ENCODE peak calls at places on chromosomes 1 and 21, in seven cellular contexts. One of them, this sample, is unnamed.

GRCh38 chr21:19684328-19684727 is 1280.7 kb upstream of the TMPRSS15 start:
- DNase-seq in NB4: no peak
- DNase-seq in kidney epithelial cell: no peak
- DNase-seq in bronchial epithelial cell: no peak
- DNase-seq in prostate gland: no peak
- DNase-seq in fibroblast of lung: no peak
- DNase-seq in foreskin fibroblast: no peak
- DNase-seq in this sample: no peak

GRCh38 chr1:119675349-119676343 is 27.6 kb upstream of the ZNF697 start:
- DNase-seq in bronchial epithelial cell: peak; percentile 88
- DNase-seq in prostate gland: peak; percentile 87
- DNase-seq in kidney epithelial cell: peak; percentile 45
- DNase-seq in fibroblast of lung: peak; percentile 92
- DNase-seq in NB4: peak; percentile 82
- DNase-seq in foreskin fibroblast: peak; percentile 94
- DNase-seq in this sample: peak; percentile 98

GRCh38 chr1:27330786-27331185 is 8.8 kb downstream of the TMEM222 start:
- DNase-seq in prostate gland: no peak
- DNase-seq in kidney epithelial cell: no peak
- DNase-seq in NB4: no peak
- DNase-seq in fibroblast of lung: no peak
- DNase-seq in foreskin fibroblast: no peak
- DNase-seq in bronchial epithelial cell: no peak
- DNase-seq in this sample: no peak

GRCh38 chr1:28862571-28863403 is 50.8 kb downstream of the OPRD1 start:
- DNase-seq in foreskin fibroblast: no peak
- DNase-seq in bronchial epithelial cell: no peak
- DNase-seq in fibroblast of lung: no peak
- DNase-seq in NB4: no peak
- DNase-seq in kidney epithelial cell: no peak
- DNase-seq in prostate gland: no peak
- DNase-seq in this sample: no peak

GRCh38 chr1:61332796-61333195 is 250.4 kb downstream of the NFIA start:
- DNase-seq in fibroblast of lung: no peak
- DNase-seq in foreskin fibroblast: no peak
- DNase-seq in NB4: no peak
- DNase-seq in kidney epithelial cell: no peak
- DNase-seq in bronchial epithelial cell: no peak
- DNase-seq in prostate gland: no peak
- DNase-seq in this sample: no peak

GRCh38 chr1:203039609-203040517 is 13.6 kb downstream of the PPFIA4 start:
- DNase-seq in bronchial epithelial cell: no peak
- DNase-seq in foreskin fibroblast: peak; percentile 25
- DNase-seq in kidney epithelial cell: no peak
- DNase-seq in prostate gland: no peak
- DNase-seq in NB4: peak; percentile 56
- DNase-seq in fibroblast of lung: no peak
- DNase-seq in this sample: no peak

GRCh38 chr21:34690041-34690792 is 21.4 kb downstream of the CLIC6 start:
- DNase-seq in bronchial epithelial cell: peak; percentile 65
- DNase-seq in NB4: no peak
- DNase-seq in fibroblast of lung: no peak
- DNase-seq in kidney epithelial cell: peak; percentile 55
- DNase-seq in prostate gland: no peak
- DNase-seq in foreskin fibroblast: no peak
- DNase-seq in this sample: no peak

GRCh38 chr1:151762941-151763921 is at the start of gene MRPL9:
- DNase-seq in prostate gland: peak; percentile 74
- DNase-seq in NB4: peak; percentile 91
- DNase-seq in foreskin fibroblast: peak; percentile 93
- DNase-seq in kidney epithelial cell: peak; percentile 21
- DNase-seq in fibroblast of lung: peak; percentile 75
- DNase-seq in bronchial epithelial cell: peak; percentile 48
- DNase-seq in this sample: peak; percentile 92

GRCh38 chr1:66464802-66465201 is 69.2 kb upstream of the SGIP1 start:
- DNase-seq in prostate gland: no peak
- DNase-seq in foreskin fibroblast: peak; percentile 97
- DNase-seq in fibroblast of lung: peak; percentile 90
- DNase-seq in bronchial epithelial cell: peak; percentile 99
- DNase-seq in kidney epithelial cell: peak; percentile 69
- DNase-seq in NB4: no peak
- DNase-seq in this sample: no peak

GRCh38 chr1:224262373-224263054 is 67.5 kb downstream of the NVL start:
- DNase-seq in kidney epithelial cell: no peak
- DNase-seq in foreskin fibroblast: no peak
- DNase-seq in fibroblast of lung: no peak
- DNase-seq in NB4: no peak
- DNase-seq in prostate gland: no peak
- DNase-seq in bronchial epithelial cell: no peak
- DNase-seq in this sample: no peak

GRCh38 chr1:204711103-204711946 is 25.8 kb upstream of the LRRN2 start:
- DNase-seq in kidney epithelial cell: no peak
- DNase-seq in bronchial epithelial cell: no peak
- DNase-seq in foreskin fibroblast: no peak
- DNase-seq in NB4: no peak
- DNase-seq in fibroblast of lung: no peak
- DNase-seq in prostate gland: no peak
- DNase-seq in this sample: no peak

GRCh38 chr1:205430631-205431305 is 8.9 kb upstream of the LEMD1 start:
- DNase-seq in foreskin fibroblast: peak; percentile 52
- DNase-seq in fibroblast of lung: peak; percentile 45
- DNase-seq in NB4: peak; percentile 17
- DNase-seq in bronchial epithelial cell: peak; percentile 38
- DNase-seq in prostate gland: peak; percentile 30
- DNase-seq in kidney epithelial cell: no peak
- DNase-seq in this sample: peak; percentile 84

GRCh38 chr1:15948600-15949452 is 27.1 kb downstream of the ZBTB17 start:
- DNase-seq in foreskin fibroblast: peak; percentile 94
- DNase-seq in fibroblast of lung: peak; percentile 92
- DNase-seq in kidney epithelial cell: peak; percentile 87
- DNase-seq in prostate gland: no peak
- DNase-seq in bronchial epithelial cell: peak; percentile 92
- DNase-seq in NB4: no peak
- DNase-seq in this sample: peak; percentile 95

GRCh38 chr1:218345673-218346390 is 696 bp downstream of the TGFB2 start:
- DNase-seq in foreskin fibroblast: peak; percentile 87
- DNase-seq in kidney epithelial cell: no peak
- DNase-seq in prostate gland: peak; percentile 55
- DNase-seq in fibroblast of lung: peak; percentile 71
- DNase-seq in NB4: peak; percentile 76
- DNase-seq in bronchial epithelial cell: peak; percentile 24
- DNase-seq in this sample: peak; percentile 75

GRCh38 chr1:47871799-47872353 is 125.3 kb downstream of the TRABD2B start:
- DNase-seq in kidney epithelial cell: peak; percentile 85
- DNase-seq in NB4: peak; percentile 36
- DNase-seq in bronchial epithelial cell: peak; percentile 29
- DNase-seq in foreskin fibroblast: peak; percentile 40
- DNase-seq in fibroblast of lung: no peak
- DNase-seq in prostate gland: no peak
- DNase-seq in this sample: peak; percentile 18

GRCh38 chr1:78843111-78843908 is 163.2 kb downstream of the ADGRL4 start:
- DNase-seq in bronchial epithelial cell: no peak
- DNase-seq in foreskin fibroblast: peak; percentile 60
- DNase-seq in kidney epithelial cell: no peak
- DNase-seq in prostate gland: no peak
- DNase-seq in NB4: no peak
- DNase-seq in fibroblast of lung: peak; percentile 66
- DNase-seq in this sample: no peak

GRCh38 chr1:166701603-166702090 is 137.6 kb upstream of the POGK start:
- DNase-seq in NB4: no peak
- DNase-seq in kidney epithelial cell: no peak
- DNase-seq in bronchial epithelial cell: no peak
- DNase-seq in foreskin fibroblast: no peak
- DNase-seq in fibroblast of lung: no peak
- DNase-seq in prostate gland: no peak
- DNase-seq in this sample: no peak

GRCh38 chr21:15278279-15278678 is 213.5 kb upstream of the NRIP1 start:
- DNase-seq in prostate gland: no peak
- DNase-seq in kidney epithelial cell: no peak
- DNase-seq in fibroblast of lung: no peak
- DNase-seq in bronchial epithelial cell: no peak
- DNase-seq in foreskin fibroblast: peak; percentile 3
- DNase-seq in NB4: no peak
- DNase-seq in this sample: no peak

GRCh38 chr1:30895382-30895941 is 13.1 kb downstream of the SDC3 start:
- DNase-seq in foreskin fibroblast: no peak
- DNase-seq in prostate gland: no peak
- DNase-seq in NB4: no peak
- DNase-seq in fibroblast of lung: no peak
- DNase-seq in kidney epithelial cell: no peak
- DNase-seq in bronchial epithelial cell: no peak
- DNase-seq in this sample: no peak

GRCh38 chr1:118254483-118254882 is 69.5 kb upstream of the SPAG17 start:
- DNase-seq in fibroblast of lung: no peak
- DNase-seq in NB4: no peak
- DNase-seq in foreskin fibroblast: no peak
- DNase-seq in kidney epithelial cell: no peak
- DNase-seq in prostate gland: no peak
- DNase-seq in bronchial epithelial cell: no peak
- DNase-seq in this sample: no peak

GRCh38 chr1:6243053-6243834 is 735 bp upstream of the HES3 start:
- DNase-seq in foreskin fibroblast: no peak
- DNase-seq in kidney epithelial cell: no peak
- DNase-seq in fibroblast of lung: no peak
- DNase-seq in prostate gland: no peak
- DNase-seq in NB4: no peak
- DNase-seq in bronchial epithelial cell: no peak
- DNase-seq in this sample: no peak

GRCh38 chr1:161020573-161021167 is at the start of gene F11R:
- DNase-seq in NB4: peak; percentile 79
- DNase-seq in foreskin fibroblast: peak; percentile 21
- DNase-seq in kidney epithelial cell: no peak
- DNase-seq in prostate gland: peak; percentile 45
- DNase-seq in fibroblast of lung: no peak
- DNase-seq in bronchial epithelial cell: peak; percentile 71
- DNase-seq in this sample: peak; percentile 42

GRCh38 chr1:23865543-23865930 is 2.6 kb downstream of the FUCA1 start:
- DNase-seq in bronchial epithelial cell: peak; percentile 97
- DNase-seq in NB4: peak; percentile 68
- DNase-seq in fibroblast of lung: peak; percentile 10
- DNase-seq in foreskin fibroblast: peak; percentile 54
- DNase-seq in prostate gland: peak; percentile 7
- DNase-seq in kidney epithelial cell: peak; percentile 95
- DNase-seq in this sample: no peak

GRCh38 chr1:201184307-201184706 is 6.3 kb upstream of the IGFN1 start:
- DNase-seq in kidney epithelial cell: no peak
- DNase-seq in bronchial epithelial cell: no peak
- DNase-seq in NB4: no peak
- DNase-seq in fibroblast of lung: no peak
- DNase-seq in prostate gland: no peak
- DNase-seq in foreskin fibroblast: peak; percentile 43
- DNase-seq in this sample: peak; percentile 28

GRCh38 chr1:154349121-154349520 is 23.8 kb downstream of the ATP8B2 start:
- DNase-seq in bronchial epithelial cell: no peak
- DNase-seq in fibroblast of lung: no peak
- DNase-seq in NB4: no peak
- DNase-seq in prostate gland: no peak
- DNase-seq in kidney epithelial cell: no peak
- DNase-seq in foreskin fibroblast: no peak
- DNase-seq in this sample: no peak

GRCh38 chr1:88557044-88557443 is 127.0 kb upstream of the PKN2 start:
- DNase-seq in kidney epithelial cell: no peak
- DNase-seq in foreskin fibroblast: no peak
- DNase-seq in NB4: peak; percentile 6
- DNase-seq in fibroblast of lung: no peak
- DNase-seq in bronchial epithelial cell: no peak
- DNase-seq in prostate gland: no peak
- DNase-seq in this sample: no peak

GRCh38 chr1:88549536-88549935 is 134.5 kb upstream of the PKN2 start:
- DNase-seq in NB4: peak; percentile 7
- DNase-seq in prostate gland: no peak
- DNase-seq in kidney epithelial cell: no peak
- DNase-seq in foreskin fibroblast: peak; percentile 4
- DNase-seq in fibroblast of lung: peak; percentile 48
- DNase-seq in bronchial epithelial cell: peak; percentile 13
- DNase-seq in this sample: no peak

DNA sequence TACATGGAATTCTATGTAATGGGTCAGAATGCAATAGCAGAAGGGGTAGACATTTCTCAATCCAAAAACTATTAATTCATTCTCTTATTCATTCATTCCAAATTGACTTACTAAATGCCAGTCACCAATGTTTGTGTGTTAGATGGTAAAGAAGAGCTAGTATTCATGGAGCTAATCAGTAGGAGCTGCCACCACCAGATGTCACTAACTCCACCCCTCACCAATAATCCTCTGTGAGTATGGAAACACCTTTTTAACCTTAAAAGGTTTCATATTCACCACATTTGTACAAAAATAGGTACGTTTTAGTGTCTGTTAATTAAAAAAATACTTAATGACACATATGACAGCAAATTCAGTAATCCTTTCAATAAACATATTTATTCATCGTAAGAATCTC is 131.8 kb upstream of the PKN2 start:
- DNase-seq in bronchial epithelial cell: no peak
- DNase-seq in kidney epithelial cell: no peak
- DNase-seq in fibroblast of lung: no peak
- DNase-seq in foreskin fibroblast: peak; percentile 1
- DNase-seq in NB4: no peak
- DNase-seq in prostate gland: no peak
- DNase-seq in this sample: no peak
- H3K4me3 ChIP-seq in bronchial epithelial cell: no peak overlapping the region
- H3K4me3 ChIP-seq in kidney epithelial cell: no peak overlapping the region
- H3K4me3 ChIP-seq in fibroblast of lung: no peak overlapping the region
- H3K4me3 ChIP-seq in foreskin fibroblast: no peak overlapping the region
- H3K4me3 ChIP-seq in NB4: no peak overlapping the region
- H3K4me3 ChIP-seq in prostate gland: no peak overlapping the region
- H3K4me3 ChIP-seq in this sample: no peak overlapping the region

GRCh38 chr1:214602764-214603657 is at the start of gene CENPF:
- DNase-seq in bronchial epithelial cell: peak; percentile 97
- DNase-seq in fibroblast of lung: peak; percentile 99
- DNase-seq in foreskin fibroblast: peak; percentile 99
- DNase-seq in NB4: peak; percentile 98
- DNase-seq in prostate gland: peak; percentile 95
- DNase-seq in kidney epithelial cell: peak; percentile 97
- DNase-seq in this sample: peak; percentile 99
- TF ChIP-seq CTCF in bronchial epithelial cell: peak; percentile 31
- TF ChIP-seq CTCF in fibroblast of lung: peak; percentile 30
- TF ChIP-seq CTCF in foreskin fibroblast: no peak
- TF ChIP-seq CTCF in NB4: no peak
- TF ChIP-seq CTCF in prostate gland: peak; percentile 41
- TF ChIP-seq CTCF in kidney epithelial cell: no peak
- TF ChIP-seq CTCF in this sample: peak; percentile 14

DNA sequence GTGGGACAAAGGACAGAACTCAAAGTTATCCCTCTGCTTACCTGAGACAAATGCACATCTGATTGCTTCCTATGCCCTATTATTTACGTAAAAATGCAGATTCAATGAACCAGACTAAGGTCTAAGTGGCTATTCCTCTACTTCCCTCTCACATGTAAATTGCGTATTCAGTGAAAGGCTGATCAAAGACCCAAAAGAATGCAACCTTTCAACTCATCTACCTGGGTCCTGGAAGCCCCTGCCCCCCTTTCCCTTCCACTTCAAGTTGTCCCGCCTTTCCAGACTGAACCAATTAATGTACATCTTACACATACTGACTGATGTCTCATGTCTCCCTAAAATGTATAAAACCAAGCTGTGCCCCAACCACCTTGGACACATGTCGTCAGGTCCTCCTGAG is 14.6 kb downstream of the SSX2IP start:
- DNase-seq in fibroblast of lung: no peak
- DNase-seq in prostate gland: no peak
- DNase-seq in kidney epithelial cell: no peak
- DNase-seq in foreskin fibroblast: no peak
- DNase-seq in NB4: no peak
- DNase-seq in bronchial epithelial cell: no peak
- DNase-seq in this sample: no peak
- H3K4me3 ChIP-seq in fibroblast of lung: no peak overlapping the region
- H3K4me3 ChIP-seq in prostate gland: no peak overlapping the region
- H3K4me3 ChIP-seq in kidney epithelial cell: no peak overlapping the region
- H3K4me3 ChIP-seq in foreskin fibroblast: no peak overlapping the region
- H3K4me3 ChIP-seq in NB4: no peak overlapping the region
- H3K4me3 ChIP-seq in bronchial epithelial cell: no peak overlapping the region
- H3K4me3 ChIP-seq in this sample: no peak overlapping the region

GRCh38 chr1:226549937-226550670 is 1.5 kb downstream of the STUM start:
- DNase-seq in prostate gland: peak; percentile 21
- DNase-seq in kidney epithelial cell: no peak
- DNase-seq in fibroblast of lung: peak; percentile 17
- DNase-seq in foreskin fibroblast: peak; percentile 44
- DNase-seq in NB4: peak; percentile 6
- DNase-seq in bronchial epithelial cell: peak; percentile 50
- DNase-seq in this sample: peak; percentile 64
- TF ChIP-seq CTCF in prostate gland: no peak
- TF ChIP-seq CTCF in kidney epithelial cell: no peak
- TF ChIP-seq CTCF in fibroblast of lung: no peak
- TF ChIP-seq CTCF in foreskin fibroblast: peak; percentile 15
- TF ChIP-seq CTCF in NB4: no peak
- TF ChIP-seq CTCF in bronchial epithelial cell: peak; percentile 40
- TF ChIP-seq CTCF in this sample: peak; percentile 1